ENCODE peak calls at places on chromosomes 11 and 22, in seven cellular contexts. B is activated naive CD4-positive, alpha-beta T cell treated with Interleukin-2 at 50 U/mL for 16 hours; P is NCI-H748 treated with DMSO at 0.1 percent for 48 hours; Z is glutamatergic neuron; I is cardiac fibroblast; E is astrocyte of the spinal cord; M is progenitor cell of endocrine pancreas. X is an unnamed sample.

GRCh38 chr11:132586801-132587200 is 945.5 kb downstream of the OPCML start:
- DNase-seq in B (no peak), P (no peak), Z (no peak), I (peak), E (peak), M (no peak), X (no peak)

GRCh38 chr11:124811423-124812125 is 11.4 kb upstream of the MSANTD2 start:
- DNase-seq in B (no peak), P (no peak), Z (no peak), I (no peak), E (no peak), M (no peak), X (no peak)

GRCh38 chr11:56103210-56103737 is at the start of gene OR8H2:
- DNase-seq in B (no peak), P (no peak), Z (no peak), I (no peak), E (no peak), M (no peak), X (no peak)

GRCh38 chr11:108632041-108632440 is 32.8 kb upstream of the DDX10 start:
- DNase-seq in B (no peak), P (no peak), Z (no peak), I (no peak), E (no peak), M (no peak), X (no peak)

GRCh38 chr11:116792869-116793475 is 1.3 kb upstream of the APOA5 start:
- DNase-seq in B (no peak), P (no peak), Z (no peak), I (peak), E (peak), M (no peak), X (no peak)

GRCh38 chr11:71311928-71312510 is 59.6 kb upstream of the SHANK2 start:
- DNase-seq in B (no peak), P (no peak), Z (no peak), I (no peak), E (no peak), M (no peak), X (no peak)

GRCh38 chr11:3939211-3939610 is 83.7 kb downstream of the STIM1 start:
- DNase-seq in B (no peak), P (no peak), Z (no peak), I (peak), E (peak), M (no peak), X (no peak)

GRCh38 chr22:26535499-26535898 is 23.2 kb upstream of the TFIP11 start:
- DNase-seq in B (no peak), P (no peak), Z (no peak), I (no peak), E (no peak), M (no peak), X (no peak)

X was measured in activated effector memory CD4-positive, alpha-beta T cell treated with anti-CD3 and anti-CD28 coated beads, Interleukin-2, amount 50 U/mL, for 16 hours.